ENCODE peak calls at places on chromosomes 5 and 9, in six cellular contexts. C is neural progenitor cell, G is PC-3, J is GM23248, W is SK-N-SH, O is HCT116. X is an unnamed sample.

GRCh38 chr9:33379666-33380389 is 22.5 kb downstream of the AQP7 start:
- DNase-seq in G (no peak), O (no peak), C (no peak), J (no peak), W (no peak), X (no peak)

GRCh38 chr9:81534138-81534865 is 155.0 kb downstream of the TLE1 start:
- DNase-seq in O (no peak), G (peak), C (peak), J (peak), W (no peak), X (no peak)

GRCh38 chr5:78984611-78985406 is at the start of gene ARSB:
- DNase-seq in C (peak), O (peak), J (peak), W (peak), G (peak), X (peak)

GRCh38 chr5:115452791-115453190 is 91.8 kb downstream of the FEM1C start:
- DNase-seq in W (no peak), G (no peak), J (peak), C (no peak), O (no peak), X (no peak)

GRCh38 chr5:135356522-135357318 is 42.3 kb downstream of the MACROH2A1 start:
- DNase-seq in W (peak), O (no peak), J (peak), C (no peak), G (no peak), X (no peak)

GRCh38 chr5:153490124-153491085 is at the start of gene GRIA1:
- DNase-seq in W (peak), J (peak), C (peak), O (no peak), G (no peak), X (no peak)

GRCh38 chr5:25955337-25955736 is 1083.0 kb downstream of the CDH9 start:
- DNase-seq in J (no peak), G (no peak), W (no peak), O (no peak), C (no peak), X (peak)

GRCh38 chr9:129458155-129458661 is 162.7 kb downstream of the C9orf50 start:
- DNase-seq in J (peak), G (no peak), O (no peak), W (no peak), C (no peak), X (peak)

GRCh38 chr5:150395690-150395979 is 17.1 kb downstream of the CD74 start:
- DNase-seq in O (no peak), C (no peak), W (no peak), G (no peak), J (no peak), X (no peak)

GRCh38 chr5:102866315-102866693 is 111.2 kb downstream of the PAM start:
- DNase-seq in W (no peak), J (no peak), O (no peak), C (no peak), G (peak), X (no peak)

GRCh38 chr5:141841376-141841775 is 36.8 kb downstream of the PCDH1 start:
- DNase-seq in O (no peak), W (no peak), J (no peak), G (no peak), C (no peak), X (no peak)

GRCh38 chr5:132495063-132495671 is 4.6 kb upstream of the IRF1 start:
- DNase-seq in O (no peak), W (no peak), G (no peak), C (no peak), J (no peak), X (no peak)

GRCh38 chr5:85515588-85515987 is 1102.2 kb upstream of the COX7C start:
- DNase-seq in O (no peak), C (no peak), G (no peak), W (no peak), J (no peak), X (no peak)

GRCh38 chr5:55519001-55519400 is 15.8 kb downstream of the PLPP1 start:
- DNase-seq in W (no peak), G (peak), O (no peak), J (no peak), C (no peak), X (no peak)

GRCh38 chr5:136408996-136409395 is 43.7 kb upstream of the TRPC7 start:
- DNase-seq in G (no peak), J (no peak), W (no peak), O (no peak), C (no peak), X (no peak)

GRCh38 chr9:122383992-122384461 is 13.2 kb downstream of the PTGS1 start:
- DNase-seq in O (no peak), G (peak), W (no peak), C (no peak), J (peak), X (no peak)

GRCh38 chr5:71782771-71783770 is 64.0 kb downstream of the CARTPT start:
- DNase-seq in C (peak), J (peak), G (peak), W (peak), O (peak), X (peak)

GRCh38 chr9:124128568-124128967 is 117.0 kb downstream of the LHX2 start:
- DNase-seq in G (peak), J (no peak), W (no peak), O (no peak), C (no peak), X (no peak)

GRCh38 chr9:23551171-23551795 is 274.8 kb downstream of the ELAVL2 start:
- DNase-seq in J (no peak), G (no peak), O (no peak), W (no peak), C (peak), X (no peak)
- TF ChIP-seq EZH2phosphoT487 in J (no peak), G (no peak), O (no peak), W (no peak), C (no peak), X (no peak)

GRCh38 chr9:95055337-95055850 is 262.1 kb downstream of the FANCC start:
- DNase-seq in G (no peak), C (no peak), J (peak), W (no peak), O (no peak), X (no peak)

GRCh38 chr9:95057121-95057520 is 260.4 kb downstream of the FANCC start:
- DNase-seq in O (no peak), W (peak), J (no peak), C (no peak), G (no peak), X (no peak)

GRCh38 chr9:95058121-95058785 is 259.3 kb downstream of the FANCC start:
- DNase-seq in C (no peak), O (no peak), G (no peak), W (no peak), J (no peak), X (no peak)

GRCh38 chr9:95053611-95054440 is 263.7 kb downstream of the FANCC start:
- DNase-seq in O (no peak), J (peak), C (no peak), W (no peak), G (no peak), X (no peak)

DNA sequence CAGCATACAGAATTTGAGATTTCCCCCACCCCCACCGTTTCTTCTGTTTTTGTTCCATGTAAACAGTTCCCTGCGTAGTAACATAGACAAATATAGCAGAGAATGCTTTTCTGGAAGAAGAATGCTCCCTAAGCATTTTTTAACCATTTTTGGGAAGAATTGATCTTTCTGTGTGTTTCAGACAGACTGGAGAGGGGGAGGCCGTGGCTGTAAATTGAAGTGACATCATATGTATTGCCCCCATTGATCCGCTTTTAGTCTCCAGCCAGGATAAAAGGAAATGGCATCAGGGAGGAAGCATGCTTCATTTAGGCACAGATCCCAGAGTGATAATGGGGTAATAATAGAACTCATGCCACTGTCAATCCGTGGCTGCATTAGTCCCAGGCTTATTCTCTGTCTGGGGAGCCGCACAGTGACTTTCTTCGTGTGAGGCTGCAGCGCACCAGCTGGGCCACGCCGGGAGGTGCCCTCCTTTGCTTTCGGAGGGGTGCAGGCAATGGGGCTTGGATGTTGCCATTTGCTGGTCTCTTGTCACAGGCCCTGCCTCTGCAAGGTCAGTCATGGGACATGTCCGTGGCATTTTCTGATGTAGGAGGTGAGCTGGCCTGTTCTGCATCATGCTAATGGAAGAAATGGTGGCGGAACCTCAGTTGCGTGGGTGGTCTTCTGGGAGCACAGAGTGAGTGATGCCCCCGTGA is 261.5 kb downstream of the FANCC start:
- DNase-seq in J (peak), C (no peak), O (no peak), W (peak), G (no peak), X (no peak)
- H3K4me2 ChIP-seq in J (peak), C (no peak), O (no peak), W (peak), G (no peak), X (no peak)

DNA sequence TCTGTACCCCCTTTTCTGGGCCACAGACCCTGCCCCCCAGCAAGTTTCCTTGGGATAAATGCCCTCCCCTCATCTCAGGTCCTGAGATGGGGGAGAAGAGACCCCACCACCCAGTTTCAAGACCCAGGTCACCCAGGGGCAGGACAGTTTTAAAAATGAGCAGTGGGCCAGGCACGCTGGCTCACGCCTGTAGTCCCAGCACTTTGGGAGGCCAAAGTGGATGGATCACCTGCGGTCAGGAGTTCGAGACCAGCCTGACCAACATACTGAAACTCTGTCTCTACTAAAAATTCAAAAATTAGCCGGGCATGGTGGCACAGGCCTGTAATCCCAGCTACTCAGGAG is 6.1 kb downstream of the PTGES2 start:
- DNase-seq in C (no peak), G (no peak), J (no peak), W (no peak), O (no peak), X (no peak)
- H3K9ac ChIP-seq in C (no peak), G (no peak), J (no peak), W (no peak), O (no peak), X (no peak)

DNA sequence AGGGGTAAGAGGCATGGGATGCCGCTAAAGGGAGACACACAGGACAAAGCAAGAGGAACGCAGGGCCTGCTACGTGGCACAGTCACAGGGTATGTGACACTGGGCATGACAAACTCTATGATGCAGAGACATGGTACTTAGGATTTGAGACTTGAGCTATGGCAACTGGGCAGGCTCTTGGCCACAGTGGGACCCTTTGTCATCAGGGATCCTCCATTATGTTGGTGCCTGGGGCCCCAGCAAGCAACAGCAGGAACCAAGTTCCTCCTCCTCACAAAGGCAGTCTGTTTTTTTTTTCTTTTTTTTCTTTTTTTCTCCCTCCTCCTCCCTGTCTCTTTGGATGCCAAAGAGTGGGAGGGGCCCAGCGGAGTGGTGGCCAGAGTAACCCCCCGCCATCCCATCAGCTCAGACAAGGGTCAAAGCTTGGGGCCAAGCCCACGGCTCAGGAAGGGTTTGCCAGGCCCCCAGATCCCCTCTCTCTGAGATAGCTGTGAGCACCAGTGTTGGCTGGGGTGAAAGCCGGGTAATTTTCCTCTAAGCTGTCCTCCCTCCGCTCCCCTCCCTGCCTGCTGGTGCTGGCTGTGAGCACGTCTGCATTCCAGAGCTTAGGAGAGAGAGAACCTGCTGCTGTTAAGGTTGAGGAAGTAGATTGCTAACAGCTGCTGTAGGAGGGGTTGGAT is 21.1 kb downstream of the GSN start:
- DNase-seq in O (no peak), G (no peak), C (peak), W (no peak), J (peak), X (no peak)
- TF ChIP-seq EZH2phosphoT487 in O (no peak), G (no peak), C (no peak), W (no peak), J (no peak), X (no peak)

X was measured in MM.1S.